ENCODE peak calls at places on chromosome 2, in six cellular contexts. I is GM23338, K is HepG2, H is endothelial cell of umbilical vein, X is body of pancreas, A is neural progenitor cell. Z is an unnamed sample.

GRCh38 chr2:75146903-75147332 is 52.4 kb downstream of the TACR1 start:
- DNase-seq in I (no peak), K (peak; percentile 54), H (peak; percentile 67), X (no peak), A (no peak), Z (no peak)

GRCh38 chr2:20052872-20053281 is 1.4 kb upstream of the LAPTM4A start:
- DNase-seq in I (peak; percentile 20), K (no peak), H (peak; percentile 80), X (peak; percentile 52), A (no peak), Z (no peak)

GRCh38 chr2:239149501-239149900 is 251.3 kb downstream of the HDAC4 start:
- DNase-seq in I (no peak), K (no peak), H (no peak), X (no peak), A (no peak), Z (no peak)

GRCh38 chr2:6975988-6976387 is 58.8 kb downstream of the RNF144A start:
- DNase-seq in I (no peak), K (peak; percentile 32), H (peak; percentile 91), X (no peak), A (no peak), Z (no peak)

GRCh38 chr2:3457524-3458395 is 61.6 kb downstream of the ADI1 start:
- DNase-seq in I (no peak), K (no peak), H (no peak), X (no peak), A (no peak), Z (no peak)

GRCh38 chr2:49028101-49028500 is 126.2 kb downstream of the FSHR start:
- DNase-seq in I (no peak), K (no peak), H (no peak), X (no peak), A (no peak), Z (no peak)

GRCh38 chr2:106566050-106566449 is 78.9 kb downstream of the CD8B2 start:
- DNase-seq in I (no peak), K (peak; percentile 21), H (no peak), X (no peak), A (no peak), Z (no peak)

GRCh38 chr2:232018191-232018590 is 56.7 kb downstream of the DIS3L2 start:
- DNase-seq in I (no peak), K (no peak), H (no peak), X (no peak), A (no peak), Z (no peak)

GRCh38 chr2:236939271-236939670 is 146.4 kb upstream of the COPS8 start:
- DNase-seq in I (no peak), K (no peak), H (no peak), X (no peak), A (no peak), Z (no peak)

GRCh38 chr2:50515638-50516037 is 516.3 kb downstream of the NRXN1 start:
- DNase-seq in I (no peak), K (no peak), H (no peak), X (no peak), A (no peak), Z (no peak)

GRCh38 chr2:73112026-73112912 is 479 bp downstream of the RAB11FIP5 start:
- DNase-seq in I (peak; percentile 69), K (peak; percentile 22), H (peak; percentile 71), X (peak; percentile 37), A (peak; percentile 79), Z (peak; percentile 54)

GRCh38 chr2:19607931-19608762 is 249.7 kb upstream of the OSR1 start:
- DNase-seq in I (no peak), K (no peak), H (no peak), X (no peak), A (no peak), Z (no peak)

GRCh38 chr2:112646102-112646719 is 472 bp downstream of the SLC20A1 start:
- DNase-seq in I (peak; percentile 32), K (no peak), H (peak; percentile 33), X (no peak), A (peak; percentile 34), Z (no peak)

GRCh38 chr2:225824748-225825449 is 425.4 kb downstream of the NYAP2 start:
- DNase-seq in I (peak; percentile 33), K (no peak), H (no peak), X (no peak), A (peak; percentile 66), Z (no peak)

GRCh38 chr2:233692648-233693047 is at the start of gene UGT1A6:
- DNase-seq in I (no peak), K (no peak), H (no peak), X (no peak), A (no peak), Z (no peak)

GRCh38 chr2:101616411-101616810 is 81.1 kb upstream of the MAP4K4 start:
- DNase-seq in I (no peak), K (no peak), H (no peak), X (no peak), A (no peak), Z (no peak)

GRCh38 chr2:132797551-132797950 is 127.5 kb upstream of the LYPD1 start:
- DNase-seq in I (no peak), K (no peak), H (no peak), X (no peak), A (no peak), Z (no peak)

GRCh38 chr2:127254386-127254981 is 34.4 kb upstream of the CYP27C1 start:
- DNase-seq in I (no peak), K (no peak), H (no peak), X (no peak), A (no peak), Z (no peak)

GRCh38 chr2:200812122-200813022 is 662 bp downstream of the BZW1 start:
- DNase-seq in I (peak; percentile 60), K (peak; percentile 74), H (peak; percentile 70), X (peak; percentile 79), A (peak; percentile 79), Z (peak; percentile 79)

GRCh38 chr2:953975-954686 is 3.5 kb downstream of the SNTG2 start:
- DNase-seq in I (no peak), K (peak; percentile 18), H (no peak), X (no peak), A (no peak), Z (no peak)

GRCh38 chr2:56287974-56288373 is 104.2 kb downstream of the CCDC85A start:
- DNase-seq in I (no peak), K (no peak), H (peak; percentile 20), X (no peak), A (no peak), Z (no peak)

GRCh38 chr2:128279786-128280701 is 38.6 kb downstream of the HS6ST1 start:
- DNase-seq in I (no peak), K (no peak), H (no peak), X (peak; percentile 7), A (no peak), Z (no peak)

GRCh38 chr2:191679818-191680600 is 2.1 kb downstream of the NABP1 start:
- DNase-seq in I (no peak), K (no peak), H (peak; percentile 64), X (no peak), A (no peak), Z (peak; percentile 68)

DNA sequence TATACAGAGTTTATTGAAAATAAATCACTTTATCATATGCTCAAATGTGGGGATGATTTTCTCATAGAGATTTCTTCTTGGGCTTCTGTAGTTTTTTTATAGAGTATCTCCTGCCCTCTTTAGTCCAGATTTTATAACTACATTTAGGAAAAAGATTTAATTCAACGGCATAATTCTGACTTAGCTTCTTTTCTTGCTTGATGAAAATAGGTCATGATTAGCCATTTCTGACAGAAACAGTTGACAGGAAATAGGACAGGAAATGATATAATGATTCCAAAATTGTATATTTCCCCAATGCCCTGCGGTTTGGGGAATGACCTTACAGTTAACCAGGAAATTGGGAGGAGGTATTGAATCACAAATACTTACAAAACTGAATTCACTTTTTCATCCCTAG is 1531.9 kb upstream of the ACVR2A start:
- DNase-seq in I (peak; percentile 1), K (no peak), H (peak; percentile 65), X (no peak), A (no peak), Z (no peak)
- H3K4me1 ChIP-seq in I (no peaks in the 10 kb centered on the region), K (no peaks in the 10 kb centered on the region), H (peaks cover 14% of the 10 kb centered on the region), X (no peaks in the 10 kb centered on the region), A (peaks cover 10% of the 10 kb centered on the region), Z (no peaks in the 10 kb centered on the region)

GRCh38 chr2:54724560-54725342 is 1.3 kb downstream of the EML6 start:
- DNase-seq in I (peak; percentile 53), K (no peak), H (no peak), X (peak; percentile 34), A (peak; percentile 80), Z (peak; percentile 27)

GRCh38 chr2:54725343-54726099 is 2.1 kb downstream of the EML6 start:
- DNase-seq in I (peak; percentile 35), K (no peak), H (no peak), X (no peak), A (peak; percentile 27), Z (no peak)

GRCh38 chr2:54728669-54729120 is 5.2 kb downstream of the EML6 start:
- DNase-seq in I (no peak), K (peak; percentile 80), H (peak; percentile 24), X (no peak), A (no peak), Z (no peak)

GRCh38 chr2:54726431-54726830 is 3.0 kb downstream of the EML6 start:
- DNase-seq in I (no peak), K (no peak), H (no peak), X (no peak), A (no peak), Z (no peak)

DNA sequence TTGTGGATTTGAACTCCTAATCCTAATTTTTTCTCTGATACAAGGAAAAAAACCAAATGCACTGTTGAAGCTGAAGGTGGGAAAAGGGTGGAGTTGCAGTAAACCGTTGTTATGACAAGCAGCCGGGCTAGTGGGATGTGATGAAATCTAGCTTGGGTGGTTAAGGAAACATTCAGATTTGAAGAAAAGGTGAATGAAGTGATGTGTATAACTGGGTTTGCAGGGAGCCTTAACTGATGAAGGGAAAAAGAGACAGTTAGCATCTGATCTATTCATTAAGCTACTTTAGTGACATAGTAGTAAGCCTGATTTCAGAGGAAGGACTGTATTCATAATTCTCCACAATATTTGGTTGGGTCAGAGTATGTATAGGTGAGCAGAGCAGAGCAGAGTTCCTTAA is 3.5 kb downstream of the EML6 start:
- DNase-seq in I (no peak), K (no peak), H (no peak), X (no peak), A (no peak), Z (no peak)
- H3K27me3 ChIP-seq in I (peaks cover 41% of the 10 kb centered on the region), K (no peaks in the 10 kb centered on the region), H (peaks cover 11% of the 10 kb centered on the region), X (no peaks in the 10 kb centered on the region), A (peaks cover 66% of the 10 kb centered on the region), Z (peaks cover 29% of the 10 kb centered on the region)

GRCh38 chr2:55048925-55049793 is 1.1 kb downstream of the RTN4 start:
- DNase-seq in I (peak; percentile 86), K (peak; percentile 75), H (peak; percentile 83), X (peak; percentile 86), A (peak; percentile 91), Z (peak; percentile 64)

GRCh38 chr2:55048514-55048924 is 1.7 kb downstream of the RTN4 start:
- DNase-seq in I (peak; percentile 52), K (peak; percentile 58), H (peak; percentile 76), X (peak; percentile 33), A (no peak), Z (peak; percentile 29)

GRCh38 chr2:55045685-55046221 is 4.5 kb downstream of the RTN4 start:
- DNase-seq in I (no peak), K (peak; percentile 25), H (no peak), X (no peak), A (no peak), Z (no peak)

GRCh38 chr2:55049794-55050132 is 488 bp downstream of the RTN4 start:
- DNase-seq in I (no peak), K (no peak), H (no peak), X (no peak), A (no peak), Z (no peak)

GRCh38 chr2:55047677-55048299 is 2.5 kb downstream of the RTN4 start:
- DNase-seq in I (no peak), K (peak; percentile 71), H (peak; percentile 61), X (peak; percentile 20), A (no peak), Z (peak; percentile 35)
- H3K4me1 ChIP-seq in I (peaks cover 49% of the 10 kb centered on the region), K (peaks cover 53% of the 10 kb centered on the region), H (peaks cover 51% of the 10 kb centered on the region), X (peaks cover 42% of the 10 kb centered on the region), A (peaks cover 40% of the 10 kb centered on the region), Z (peaks cover 55% of the 10 kb centered on the region)

GRCh38 chr2:176679306-176679705 is 410.1 kb downstream of the MTX2 start:
- DNase-seq in I (no peak), K (no peak), H (no peak), X (no peak), A (no peak), Z (no peak)
- H3K27me3 ChIP-seq in I (no peaks in the 10 kb centered on the region), K (no peaks in the 10 kb centered on the region), H (peaks cover 11% of the 10 kb centered on the region), X (peaks cover 4% of the 10 kb centered on the region), A (no peaks in the 10 kb centered on the region), Z (peaks cover 7% of the 10 kb centered on the region)

Z was measured in CD4-positive, CD25-positive, alpha-beta regulatory T cell.